ENCODE peak calls at places on chromosomes 2 and 18, in six cellular contexts. One of them, this sample, is unnamed.

GRCh38 chr18:74234326-74235171 is 57.2 kb downstream of the CYB5A start:
- DNase-seq in K562: no peak
- DNase-seq in HepG2: peak
- DNase-seq in endothelial cell of umbilical vein: peak
- DNase-seq in GM12878: no peak
- DNase-seq in A549: peak
- DNase-seq in this sample: peak

GRCh38 chr2:174007010-174007409 is 41.8 kb upstream of the SP3 start:
- DNase-seq in HepG2: no peak
- DNase-seq in K562: no peak
- DNase-seq in A549: no peak
- DNase-seq in GM12878: no peak
- DNase-seq in endothelial cell of umbilical vein: no peak
- DNase-seq in this sample: no peak

GRCh38 chr2:76640905-76641304 is 881.3 kb downstream of the LRRTM4 start:
- DNase-seq in GM12878: no peak
- DNase-seq in K562: no peak
- DNase-seq in HepG2: no peak
- DNase-seq in A549: no peak
- DNase-seq in endothelial cell of umbilical vein: no peak
- DNase-seq in this sample: no peak

GRCh38 chr2:48567671-48568070 is 37.7 kb downstream of the STON1 start:
- DNase-seq in HepG2: no peak
- DNase-seq in GM12878: no peak
- DNase-seq in A549: no peak
- DNase-seq in K562: no peak
- DNase-seq in endothelial cell of umbilical vein: no peak
- DNase-seq in this sample: no peak

GRCh38 chr18:77133051-77133919 is 702 bp upstream of the MBP start:
- DNase-seq in HepG2: no peak
- DNase-seq in A549: no peak
- DNase-seq in endothelial cell of umbilical vein: no peak
- DNase-seq in GM12878: no peak
- DNase-seq in K562: no peak
- DNase-seq in this sample: peak

GRCh38 chr2:187055463-187055862 is 206.5 kb upstream of the ZSWIM2 start:
- DNase-seq in K562: peak
- DNase-seq in GM12878: no peak
- DNase-seq in HepG2: peak
- DNase-seq in endothelial cell of umbilical vein: peak
- DNase-seq in A549: no peak
- DNase-seq in this sample: peak

GRCh38 chr2:213234641-213235040 is 49.6 kb upstream of the SPAG16 start:
- DNase-seq in GM12878: no peak
- DNase-seq in HepG2: no peak
- DNase-seq in A549: no peak
- DNase-seq in K562: no peak
- DNase-seq in endothelial cell of umbilical vein: no peak
- DNase-seq in this sample: no peak

GRCh38 chr2:231666171-231667095 is 41.9 kb upstream of the PTMA start:
- DNase-seq in HepG2: peak
- DNase-seq in endothelial cell of umbilical vein: peak
- DNase-seq in GM12878: peak
- DNase-seq in K562: peak
- DNase-seq in A549: peak
- DNase-seq in this sample: peak

GRCh38 chr2:224982910-224983688 is 59.2 kb downstream of the DOCK10 start:
- DNase-seq in K562: no peak
- DNase-seq in endothelial cell of umbilical vein: no peak
- DNase-seq in A549: no peak
- DNase-seq in GM12878: peak
- DNase-seq in HepG2: no peak
- DNase-seq in this sample: no peak

GRCh38 chr18:47331051-47331450 is 79.6 kb upstream of the SKOR2 start:
- DNase-seq in GM12878: no peak
- DNase-seq in A549: no peak
- DNase-seq in HepG2: no peak
- DNase-seq in endothelial cell of umbilical vein: no peak
- DNase-seq in K562: no peak
- DNase-seq in this sample: no peak

GRCh38 chr18:69580107-69580506 is 179.4 kb downstream of the DOK6 start:
- DNase-seq in HepG2: peak
- DNase-seq in K562: no peak
- DNase-seq in GM12878: peak
- DNase-seq in endothelial cell of umbilical vein: no peak
- DNase-seq in A549: no peak
- DNase-seq in this sample: peak

GRCh38 chr2:92073036-92073814 is 2798.0 kb upstream of the TEKT4 start:
- DNase-seq in endothelial cell of umbilical vein: no peak
- DNase-seq in HepG2: no peak
- DNase-seq in K562: peak
- DNase-seq in A549: no peak
- DNase-seq in GM12878: no peak
- DNase-seq in this sample: no peak

GRCh38 chr2:241811209-241811951 is 2.4 kb downstream of the NEU4 start:
- DNase-seq in endothelial cell of umbilical vein: no peak
- DNase-seq in K562: no peak
- DNase-seq in A549: no peak
- DNase-seq in GM12878: no peak
- DNase-seq in HepG2: no peak
- DNase-seq in this sample: no peak

GRCh38 chr2:164015328-164016123 is 279.7 kb upstream of the FIGN start:
- DNase-seq in GM12878: peak
- DNase-seq in endothelial cell of umbilical vein: no peak
- DNase-seq in K562: no peak
- DNase-seq in A549: no peak
- DNase-seq in HepG2: no peak
- DNase-seq in this sample: no peak

GRCh38 chr18:7778181-7778580 is 211.1 kb downstream of the PTPRM start:
- DNase-seq in K562: no peak
- DNase-seq in HepG2: no peak
- DNase-seq in GM12878: no peak
- DNase-seq in endothelial cell of umbilical vein: no peak
- DNase-seq in A549: no peak
- DNase-seq in this sample: no peak

GRCh38 chr2:10267551-10268465 is 34.9 kb upstream of the HPCAL1 start:
- DNase-seq in GM12878: no peak
- DNase-seq in endothelial cell of umbilical vein: no peak
- DNase-seq in HepG2: peak
- DNase-seq in K562: no peak
- DNase-seq in A549: no peak
- DNase-seq in this sample: no peak

GRCh38 chr2:162480067-162480466 is 136.1 kb downstream of the GCA start:
- DNase-seq in K562: no peak
- DNase-seq in GM12878: no peak
- DNase-seq in endothelial cell of umbilical vein: no peak
- DNase-seq in HepG2: no peak
- DNase-seq in A549: no peak
- DNase-seq in this sample: peak

GRCh38 chr2:10983711-10984110 is 72.0 kb downstream of the KCNF1 start:
- DNase-seq in K562: no peak
- DNase-seq in HepG2: no peak
- DNase-seq in endothelial cell of umbilical vein: no peak
- DNase-seq in A549: no peak
- DNase-seq in GM12878: no peak
- DNase-seq in this sample: no peak

GRCh38 chr2:6506311-6507258 is 359.1 kb downstream of the CMPK2 start:
- DNase-seq in GM12878: no peak
- DNase-seq in HepG2: no peak
- DNase-seq in K562: no peak
- DNase-seq in endothelial cell of umbilical vein: no peak
- DNase-seq in A549: no peak
- DNase-seq in this sample: no peak

GRCh38 chr2:52658598-52658997 is 1109.0 kb upstream of the CHAC2 start:
- DNase-seq in K562: no peak
- DNase-seq in endothelial cell of umbilical vein: peak
- DNase-seq in GM12878: no peak
- DNase-seq in A549: no peak
- DNase-seq in HepG2: no peak
- DNase-seq in this sample: no peak
- TF ChIP-seq MYC in K562: no peak
- TF ChIP-seq MYC in endothelial cell of umbilical vein: no peak
- TF ChIP-seq MYC in GM12878: no peak
- TF ChIP-seq MYC in A549: no peak
- TF ChIP-seq MYC in HepG2: no peak
- TF ChIP-seq MYC in this sample: no peak

GRCh38 chr18:59140287-59140885 is 702 bp downstream of the SEC11C start:
- DNase-seq in A549: peak
- DNase-seq in HepG2: peak
- DNase-seq in GM12878: no peak
- DNase-seq in endothelial cell of umbilical vein: peak
- DNase-seq in K562: peak
- DNase-seq in this sample: no peak

GRCh38 chr18:59141294-59142068 is 1.8 kb downstream of the SEC11C start:
- DNase-seq in GM12878: no peak
- DNase-seq in HepG2: peak
- DNase-seq in A549: no peak
- DNase-seq in endothelial cell of umbilical vein: no peak
- DNase-seq in K562: no peak
- DNase-seq in this sample: no peak

GRCh38 chr18:59139291-59139614 is 431 bp upstream of the SEC11C start:
- DNase-seq in A549: peak
- DNase-seq in GM12878: no peak
- DNase-seq in K562: peak
- DNase-seq in HepG2: peak
- DNase-seq in endothelial cell of umbilical vein: no peak
- DNase-seq in this sample: peak

GRCh38 chr18:59142274-59142673 is 2.6 kb downstream of the SEC11C start:
- DNase-seq in A549: no peak
- DNase-seq in endothelial cell of umbilical vein: no peak
- DNase-seq in K562: no peak
- DNase-seq in HepG2: no peak
- DNase-seq in GM12878: peak
- DNase-seq in this sample: no peak

GRCh38 chr18:59139615-59140286 is at the start of gene SEC11C:
- DNase-seq in GM12878: peak
- DNase-seq in A549: peak
- DNase-seq in endothelial cell of umbilical vein: peak
- DNase-seq in HepG2: peak
- DNase-seq in K562: peak
- DNase-seq in this sample: peak
- H3K4me3 ChIP-seq in GM12878: peak
- H3K4me3 ChIP-seq in A549: peak
- H3K4me3 ChIP-seq in endothelial cell of umbilical vein: peak
- H3K4me3 ChIP-seq in HepG2: peak
- H3K4me3 ChIP-seq in K562: peak
- H3K4me3 ChIP-seq in this sample: peak

GRCh38 chr2:15803186-15803986 is 137.0 kb upstream of the MYCN start:
- DNase-seq in K562: no peak
- DNase-seq in A549: no peak
- DNase-seq in GM12878: no peak
- DNase-seq in endothelial cell of umbilical vein: no peak
- DNase-seq in HepG2: no peak
- DNase-seq in this sample: no peak
- TF ChIP-seq POLR2A in K562: no peak
- TF ChIP-seq POLR2A in A549: no peak
- TF ChIP-seq POLR2A in GM12878: no peak
- TF ChIP-seq POLR2A in endothelial cell of umbilical vein: no peak
- TF ChIP-seq POLR2A in HepG2: no peak
- TF ChIP-seq POLR2A in this sample: no peak

GRCh38 chr18:24914685-24915267 is 437.2 kb downstream of the ZNF521 start:
- DNase-seq in A549: no peak
- DNase-seq in HepG2: no peak
- DNase-seq in K562: no peak
- DNase-seq in GM12878: no peak
- DNase-seq in endothelial cell of umbilical vein: no peak
- DNase-seq in this sample: no peak
- TF ChIP-seq MYC in A549: no peak
- TF ChIP-seq MYC in HepG2: no peak
- TF ChIP-seq MYC in K562: no peak
- TF ChIP-seq MYC in GM12878: no peak
- TF ChIP-seq MYC in endothelial cell of umbilical vein: no peak
- TF ChIP-seq MYC in this sample: no peak

DNA sequence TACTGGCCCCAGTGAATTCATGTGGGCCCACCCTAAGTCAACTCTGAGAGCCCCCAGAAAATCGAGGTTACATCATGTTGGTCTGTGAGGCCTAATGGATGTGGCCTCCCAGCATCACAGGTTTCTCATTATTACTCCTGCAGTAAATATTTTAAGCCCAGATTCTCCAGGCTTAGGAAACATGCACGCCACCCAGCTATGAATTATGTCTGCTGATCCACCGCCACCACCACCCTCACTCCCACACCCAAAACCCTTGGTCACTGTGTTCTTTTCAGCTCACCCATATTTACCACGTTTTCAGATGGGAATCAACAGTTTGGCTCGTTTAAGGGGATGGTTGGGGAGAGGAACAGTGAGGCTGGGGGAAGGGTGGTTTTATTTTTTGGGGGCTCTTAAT is 128.6 kb downstream of the NCK2 start:
- DNase-seq in HepG2: no peak
- DNase-seq in GM12878: no peak
- DNase-seq in K562: peak
- DNase-seq in endothelial cell of umbilical vein: no peak
- DNase-seq in A549: no peak
- DNase-seq in this sample: peak
- H3K4me3 ChIP-seq in HepG2: no peak
- H3K4me3 ChIP-seq in GM12878: no peak
- H3K4me3 ChIP-seq in K562: no peak
- H3K4me3 ChIP-seq in endothelial cell of umbilical vein: no peak
- H3K4me3 ChIP-seq in A549: no peak
- H3K4me3 ChIP-seq in this sample: no peak

DNA sequence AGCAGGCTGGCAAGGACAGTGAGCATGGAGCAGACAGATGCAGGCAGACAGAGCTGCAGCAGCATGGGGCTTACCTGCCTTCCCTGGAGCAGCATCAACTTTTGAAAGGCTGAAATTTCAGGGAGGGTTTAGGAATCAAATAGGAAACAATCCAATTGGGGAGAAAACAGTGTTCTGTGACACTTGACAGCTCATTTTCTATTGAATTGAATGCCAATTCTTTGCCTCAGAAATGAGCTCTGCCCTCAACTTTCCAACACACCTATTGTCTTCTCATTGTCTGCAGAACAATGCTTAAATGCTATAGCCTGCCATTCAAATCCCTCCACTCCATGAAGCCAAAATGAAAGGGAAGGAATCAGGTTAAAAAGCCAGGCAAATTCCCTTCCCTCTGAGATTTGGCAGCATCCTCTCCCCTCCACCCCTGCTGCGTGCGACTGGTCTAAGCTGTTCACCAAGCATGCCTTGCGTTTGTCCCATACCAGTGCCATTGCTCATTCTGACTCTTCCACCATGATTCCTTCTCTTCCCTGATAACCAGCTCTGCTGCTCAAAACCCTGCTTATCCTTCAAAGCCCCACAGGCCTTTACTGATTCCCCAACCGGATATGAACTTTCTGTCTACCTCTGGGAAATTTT is 32.3 kb upstream of the TMEM131 start:
- DNase-seq in endothelial cell of umbilical vein: no peak
- DNase-seq in A549: no peak
- DNase-seq in HepG2: no peak
- DNase-seq in GM12878: no peak
- DNase-seq in K562: no peak
- DNase-seq in this sample: no peak
- TF ChIP-seq POLR2A in endothelial cell of umbilical vein: no peak
- TF ChIP-seq POLR2A in A549: no peak
- TF ChIP-seq POLR2A in HepG2: no peak
- TF ChIP-seq POLR2A in GM12878: no peak
- TF ChIP-seq POLR2A in K562: no peak
- TF ChIP-seq POLR2A in this sample: no peak